ENCODE peak calls at places on chromosomes 11 and 22, in nine cellular contexts. Q is colonic mucosa; T is heart left ventricle; D is IMR-90; P is kidney; J is psoas muscle; N is naive thymus-derived CD4-positive, alpha-beta T cell; M is tibial nerve; Z is ovary. U is an unnamed sample. For H3K4me1, the result is how much of the 10 kb centered on the place peaks cover.

GRCh38 chr11:44978279-44978960 is 27.7 kb upstream of the TP53I11 start:
- DNase-seq in Q (no peak), T (no peak), D (no peak), P (no peak), J (no peak), N (no peak), M (no peak), Z (no peak), U (no peak)

GRCh38 chr11:58061813-58062212 is 31.1 kb downstream of the OR6Q1 start:
- DNase-seq in Q (no peak), T (no peak), D (peak), P (no peak), J (no peak), N (no peak), M (no peak), Z (no peak), U (no peak)

GRCh38 chr11:34915136-34916013 is 804 bp downstream of the APIP start:
- DNase-seq in Q (no peak), T (no peak), D (peak), P (no peak), J (no peak), N (no peak), M (no peak), Z (no peak), U (no peak)

GRCh38 chr22:42937164-42937854 is 77.6 kb downstream of the PACSIN2 start:
- DNase-seq in Q (peak), T (no peak), D (peak), P (peak), J (no peak), N (no peak), M (no peak), Z (no peak), U (no peak)

GRCh38 chr11:94840209-94840608 is 72.1 kb downstream of the AMOTL1 start:
- DNase-seq in Q (no peak), T (no peak), D (peak), P (no peak), J (no peak), N (no peak), M (no peak), Z (no peak), U (no peak)

GRCh38 chr22:41009222-41009948 is 58.2 kb downstream of the RBX1 start:
- DNase-seq in Q (peak), T (no peak), D (peak), P (no peak), J (no peak), N (no peak), M (no peak), Z (no peak), U (no peak)

GRCh38 chr11:88338223-88338661 is 706 bp upstream of the CTSC start:
- DNase-seq in Q (peak), T (peak), D (peak), P (peak), J (peak), N (peak), M (peak), Z (peak), U (peak)

GRCh38 chr11:109862808-109863207 is 230.4 kb upstream of the ZC3H12C start:
- DNase-seq in Q (no peak), T (no peak), D (no peak), P (no peak), J (no peak), N (no peak), M (no peak), Z (no peak), U (no peak)

GRCh38 chr11:59145534-59145933 is 2.9 kb downstream of the FAM111A start:
- DNase-seq in Q (no peak), T (no peak), D (peak), P (no peak), J (no peak), N (no peak), M (peak), Z (no peak), U (no peak)

GRCh38 chr11:36565033-36565610 is 2.7 kb upstream of the RAG1 start:
- DNase-seq in Q (no peak), T (no peak), D (no peak), P (no peak), J (no peak), N (no peak), M (no peak), Z (no peak), U (no peak)

GRCh38 chr11:45110562-45110961 is 35.9 kb upstream of the PRDM11 start:
- DNase-seq in Q (peak), T (peak), D (peak), P (no peak), J (peak), N (peak), M (peak), Z (no peak), U (peak)

GRCh38 chr11:27627979-27628378 is 72.3 kb downstream of the BDNF start:
- DNase-seq in Q (no peak), T (no peak), D (no peak), P (no peak), J (no peak), N (no peak), M (no peak), Z (no peak), U (no peak)

GRCh38 chr22:31586137-31586920 is 75.7 kb downstream of the PISD start:
- DNase-seq in Q (no peak), T (no peak), D (peak), P (no peak), J (no peak), N (no peak), M (no peak), Z (no peak), U (no peak)

GRCh38 chr11:112392860-112393259 is 132.2 kb upstream of the PLET1 start:
- DNase-seq in Q (no peak), T (no peak), D (no peak), P (no peak), J (no peak), N (no peak), M (no peak), Z (no peak), U (no peak)

GRCh38 chr11:44948155-44948554 is 2.5 kb downstream of the TP53I11 start:
- DNase-seq in Q (no peak), T (no peak), D (no peak), P (no peak), J (no peak), N (no peak), M (no peak), Z (no peak), U (no peak)

GRCh38 chr11:28017816-28018215 is 90.1 kb downstream of the KIF18A start:
- DNase-seq in Q (no peak), T (no peak), D (peak), P (no peak), J (no peak), N (no peak), M (no peak), Z (no peak), U (no peak)

GRCh38 chr22:48882636-48883200 is 945.0 kb downstream of the BRD1 start:
- DNase-seq in Q (no peak), T (no peak), D (no peak), P (peak), J (no peak), N (no peak), M (no peak), Z (no peak), U (no peak)

GRCh38 chr11:117097567-117098268 is 510 bp downstream of the SIK3 start:
- DNase-seq in Q (peak), T (peak), D (no peak), P (peak), J (peak), N (peak), M (peak), Z (no peak), U (peak)

GRCh38 chr11:67393437-67393836 is 1.7 kb downstream of the RAD9A start:
- DNase-seq in Q (no peak), T (no peak), D (no peak), P (no peak), J (no peak), N (no peak), M (no peak), Z (peak), U (no peak)

GRCh38 chr11:1205121-1205986 is 17.5 kb upstream of the MUC5B start:
- DNase-seq in Q (no peak), T (peak), D (no peak), P (peak), J (no peak), N (no peak), M (no peak), Z (no peak), U (peak)

GRCh38 chr11:64138413-64138812 is 27.5 kb downstream of the MACROD1 start:
- DNase-seq in Q (no peak), T (no peak), D (no peak), P (no peak), J (no peak), N (no peak), M (no peak), Z (no peak), U (no peak)

DNA sequence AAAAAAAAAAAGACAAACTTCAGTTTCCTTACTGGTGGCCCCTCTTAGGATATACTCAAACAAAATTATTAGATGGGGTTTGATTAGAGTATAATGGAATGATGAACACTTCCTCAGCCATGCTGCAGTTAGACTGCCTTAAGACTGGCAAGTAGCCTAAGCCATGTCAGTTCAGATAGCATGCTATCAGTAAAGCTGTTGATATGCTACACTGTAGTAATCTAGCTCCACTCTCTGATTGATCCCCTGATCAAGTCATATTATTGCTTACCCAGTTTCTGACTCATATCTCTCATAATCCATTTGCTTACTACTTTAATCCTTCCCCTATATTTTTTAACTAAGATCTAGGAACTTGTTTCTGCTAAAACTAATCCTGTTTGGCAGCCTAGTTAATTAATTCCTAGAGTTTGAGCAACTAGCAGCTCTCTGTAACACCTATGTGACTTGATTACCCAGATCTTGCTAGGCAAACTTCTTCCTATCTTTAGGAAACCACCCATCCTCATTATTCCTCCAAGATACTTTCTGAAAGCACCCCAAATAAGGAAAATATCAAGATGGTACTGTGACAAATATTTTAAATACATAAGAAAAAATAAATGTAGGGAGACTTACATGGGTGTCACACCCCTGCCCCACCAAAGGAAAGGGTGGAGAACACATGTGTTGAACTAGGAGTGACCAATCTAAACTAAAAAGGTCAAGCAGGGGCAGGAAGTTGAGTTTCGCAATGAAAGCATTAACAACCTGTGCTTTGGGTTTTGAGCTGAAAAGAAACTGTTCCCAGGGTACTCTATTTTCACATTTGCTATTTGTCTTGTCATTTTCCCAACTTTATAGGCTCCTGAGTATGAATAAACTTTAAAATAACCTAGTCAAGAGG is 43.2 kb downstream of the PIK3C2A start:
- DNase-seq in Q (no peak), T (no peak), D (peak), P (no peak), J (no peak), N (no peak), M (peak), Z (no peak), U (no peak)
- H3K4me1 ChIP-seq in Q (under half), T (under half), D (under half), P (under half), J (under half), N (under half), M (half or more), Z (under half), U (under half)

GRCh38 chr11:8615633-8616032 is 21.6 kb upstream of the STK33 start:
- DNase-seq in Q (no peak), T (no peak), D (no peak), P (no peak), J (no peak), N (no peak), M (no peak), Z (no peak), U (no peak)

GRCh38 chr11:8617063-8617462 is 23.0 kb upstream of the STK33 start:
- DNase-seq in Q (no peak), T (no peak), D (no peak), P (no peak), J (no peak), N (no peak), M (no peak), Z (no peak), U (no peak)

GRCh38 chr11:8612522-8612921 is 18.5 kb upstream of the STK33 start:
- DNase-seq in Q (no peak), T (no peak), D (no peak), P (no peak), J (no peak), N (no peak), M (no peak), Z (no peak), U (no peak)

GRCh38 chr11:8613036-8613435 is 19.0 kb upstream of the STK33 start:
- DNase-seq in Q (no peak), T (no peak), D (no peak), P (no peak), J (no peak), N (no peak), M (no peak), Z (no peak), U (no peak)

GRCh38 chr11:8614497-8614896 is 20.5 kb upstream of the STK33 start:
- DNase-seq in Q (no peak), T (no peak), D (no peak), P (no peak), J (no peak), N (no peak), M (no peak), Z (no peak), U (no peak)
- H3K27ac ChIP-seq in Q (no peak), T (no peak), D (no peak), P (no peak), J (no peak), N (no peak), M (no peak), Z (no peak), U (no peak)

GRCh38 chr22:28894793-28895192 is 11.4 kb downstream of the ZNRF3 start:
- DNase-seq in Q (no peak), T (no peak), D (no peak), P (no peak), J (no peak), N (no peak), M (no peak), Z (no peak), U (no peak)
- H3K4me1 ChIP-seq in Q (under half), T (under half), D (under half), P (under half), J (under half), N (under half), M (under half), Z (under half), U (under half)

GRCh38 chr22:46502776-46503175 is 34.6 kb downstream of the CELSR1 start:
- DNase-seq in Q (no peak), T (no peak), D (no peak), P (no peak), J (peak), N (no peak), M (no peak), Z (no peak), U (no peak)
- H3K27ac ChIP-seq in Q (no peak), T (no peak), D (no peak), P (no peak), J (no peak), N (no peak), M (no peak), Z (no peak), U (no peak)

GRCh38 chr11:69298778-69299461 is 5.0 kb downstream of the MYEOV start:
- DNase-seq in Q (no peak), T (no peak), D (peak), P (peak), J (no peak), N (no peak), M (no peak), Z (no peak), U (no peak)

GRCh38 chr11:69295995-69296889 is 2.3 kb downstream of the MYEOV start:
- DNase-seq in Q (no peak), T (no peak), D (peak), P (peak), J (peak), N (no peak), M (peak), Z (no peak), U (no peak)

GRCh38 chr11:69296890-69297224 is 2.9 kb downstream of the MYEOV start:
- DNase-seq in Q (no peak), T (peak), D (no peak), P (no peak), J (no peak), N (no peak), M (no peak), Z (no peak), U (no peak)

GRCh38 chr11:69297926-69298777 is 4.2 kb downstream of the MYEOV start:
- DNase-seq in Q (peak), T (peak), D (peak), P (peak), J (peak), N (peak), M (peak), Z (no peak), U (no peak)

DNA sequence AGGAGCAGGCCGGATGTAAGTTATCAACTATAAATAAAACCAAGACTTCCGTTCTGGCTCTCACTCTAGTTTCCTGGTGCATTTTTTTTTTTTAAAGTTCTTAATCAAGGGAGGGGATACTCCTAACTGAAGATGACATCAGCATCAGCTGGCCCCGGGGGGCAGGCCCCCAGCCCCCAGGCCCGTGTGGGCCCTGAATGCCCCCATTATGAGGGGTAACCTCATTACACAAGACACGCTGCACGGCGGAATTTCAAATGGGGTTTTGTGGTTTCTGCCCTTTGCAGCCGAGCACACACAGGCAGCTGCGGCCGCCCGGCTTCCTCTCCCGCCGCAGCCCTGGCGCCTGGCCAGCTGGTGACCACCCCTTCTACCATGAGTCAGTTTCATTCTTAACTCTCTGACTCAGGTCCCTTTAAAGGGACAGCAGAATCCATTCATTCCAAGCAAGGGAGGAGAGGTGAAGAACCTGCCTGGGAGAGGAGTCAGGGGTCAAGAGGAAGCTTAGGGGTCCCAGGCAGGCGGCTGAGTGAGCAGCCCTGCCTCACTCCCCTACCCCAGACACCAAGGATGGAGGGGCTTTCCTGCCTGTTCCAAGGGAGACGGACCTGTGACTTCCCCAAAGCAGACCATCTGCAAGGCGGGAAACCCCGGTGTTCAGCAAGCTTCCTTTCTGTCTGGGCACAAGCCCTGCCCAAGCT is 3.4 kb downstream of the MYEOV start:
- DNase-seq in Q (peak), T (peak), D (peak), P (peak), J (peak), N (peak), M (peak), Z (peak), U (peak)
- H3K4me1 ChIP-seq in Q (under half), T (under half), D (under half), P (under half), J (under half), N (under half), M (half or more), Z (under half), U (half or more)